ENCODE peak calls at places on chromosomes 5 and 9, in four cellular contexts. P, B, O and S are unnamed samples.

GRCh38 chr5:108801776-108802175 is 54.1 kb downstream of the FER start:
- DNase-seq in P (no peak), B (no peak), O (peak), S (peak)

GRCh38 chr5:32754251-32754650 is 43.1 kb downstream of the NPR3 start:
- DNase-seq in P (no peak), B (no peak), O (no peak), S (peak)

GRCh38 chr5:150263801-150264621 is 25.6 kb downstream of the CAMK2A start:
- DNase-seq in P (no peak), B (no peak), O (peak), S (peak)

GRCh38 chr9:125674981-125675973 is 31.7 kb downstream of the MAPKAP1 start:
- DNase-seq in P (peak), B (no peak), O (peak), S (peak)

GRCh38 chr5:149603210-149603609 is 21.9 kb downstream of the ARHGEF37 start:
- DNase-seq in P (no peak), B (no peak), O (no peak), S (no peak)

GRCh38 chr9:133104718-133105460 is 16.2 kb downstream of the RALGDS start:
- DNase-seq in P (no peak), B (no peak), O (no peak), S (no peak)

GRCh38 chr9:113221800-113222481 is 597 bp downstream of the SLC31A1 start:
- DNase-seq in P (peak), B (no peak), O (no peak), S (no peak)

GRCh38 chr9:136762915-136763648 is 1.2 kb downstream of the LCN15 start:
- DNase-seq in P (peak), B (peak), O (peak), S (peak)

GRCh38 chr9:38091310-38092199 is 22.5 kb upstream of the SHB start:
- DNase-seq in P (peak), B (no peak), O (no peak), S (no peak)

GRCh38 chr5:97764700-97765099 is 581.7 kb upstream of the RIOK2 start:
- DNase-seq in P (no peak), B (no peak), O (peak), S (peak)

GRCh38 chr9:17470015-17470414 is 108.9 kb upstream of the SH3GL2 start:
- DNase-seq in P (no peak), B (no peak), O (no peak), S (no peak)

GRCh38 chr5:172820046-172820767 is 13.8 kb upstream of the ERGIC1 start:
- DNase-seq in P (no peak), B (no peak), O (peak), S (peak)

GRCh38 chr5:137036630-137037029 is 462.5 kb downstream of the SPOCK1 start:
- DNase-seq in P (peak), B (peak), O (no peak), S (no peak)

GRCh38 chr5:179435181-179435580 is 89.9 kb upstream of the ADAMTS2 start:
- DNase-seq in P (no peak), B (no peak), O (no peak), S (no peak)

GRCh38 chr9:86800681-86801080 is 146.6 kb downstream of the GAS1 start:
- DNase-seq in P (no peak), B (no peak), O (no peak), S (no peak)

GRCh38 chr5:142748568-142749249 is 21.5 kb upstream of the ARHGAP26 start:
- DNase-seq in P (peak), B (peak), O (no peak), S (no peak)

GRCh38 chr5:428219-428618 is 14.8 kb upstream of the EXOC3 start:
- DNase-seq in P (no peak), B (no peak), O (no peak), S (no peak)

GRCh38 chr9:9790216-9790872 is 822.5 kb downstream of the PTPRD start:
- DNase-seq in P (peak), B (peak), O (peak), S (peak)

GRCh38 chr9:82961504-82962125 is 101.3 kb downstream of the RASEF start:
- DNase-seq in P (peak), B (peak), O (peak), S (peak)

GRCh38 chr9:81431662-81432061 is 257.7 kb downstream of the TLE1 start:
- DNase-seq in P (no peak), B (no peak), O (peak), S (peak)

GRCh38 chr9:92404437-92404836 is at the start of gene OGN:
- DNase-seq in P (no peak), B (no peak), O (peak), S (peak)

GRCh38 chr9:14180077-14180941 is 133.6 kb downstream of the NFIB start:
- DNase-seq in P (no peak), B (no peak), O (no peak), S (no peak)
- H3K4me2 ChIP-seq in P (no peak), B (no peak), O (peak), S (peak)

GRCh38 chr5:95043234-95043633 is 241.7 kb downstream of the MCTP1 start:
- DNase-seq in P (peak), B (no peak), O (no peak), S (no peak)
- H3K4me2 ChIP-seq in P (no peak), B (no peak), O (no peak), S (no peak)

GRCh38 chr9:94785211-94786169 is 59.0 kb downstream of the AOPEP start:
- DNase-seq in P (no peak), B (no peak), O (no peak), S (no peak)

GRCh38 chr9:94783121-94783664 is 56.7 kb downstream of the AOPEP start:
- DNase-seq in P (peak), B (peak), O (peak), S (peak)

GRCh38 chr9:94782367-94783120 is 56.0 kb downstream of the AOPEP start:
- DNase-seq in P (no peak), B (no peak), O (peak), S (peak)

GRCh38 chr9:94786586-94786985 is 60.1 kb downstream of the AOPEP start:
- DNase-seq in P (no peak), B (no peak), O (no peak), S (no peak)

DNA sequence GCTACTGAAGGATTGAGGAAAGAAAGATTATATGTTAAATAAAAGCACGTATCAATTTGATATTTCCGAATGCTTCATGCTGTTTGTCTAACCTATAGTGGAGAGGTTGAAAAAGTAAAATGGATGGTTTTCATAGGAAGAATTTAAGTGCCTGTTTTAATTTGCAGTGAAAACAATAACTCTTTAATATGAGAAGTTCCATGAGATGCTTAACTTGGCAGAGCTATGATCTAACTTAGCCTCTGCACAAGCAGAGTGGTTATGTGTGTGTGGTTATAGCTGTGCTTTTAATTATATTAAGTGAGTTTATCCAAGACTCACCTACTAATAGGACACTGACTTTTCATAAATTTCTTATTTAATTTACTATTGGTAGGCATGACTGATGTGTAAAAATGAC is 57.4 kb downstream of the AOPEP start:
- DNase-seq in P (no peak), B (no peak), O (no peak), S (no peak)
- H3K4me2 ChIP-seq in P (no peak), B (no peak), O (no peak), S (no peak)

GRCh38 chr5:93886917-93887361 is 145.5 kb upstream of the POU5F2 start:
- DNase-seq in P (no peak), B (no peak), O (peak), S (no peak)
- H3K4me2 ChIP-seq in P (no peak), B (no peak), O (peak), S (no peak)

DNA sequence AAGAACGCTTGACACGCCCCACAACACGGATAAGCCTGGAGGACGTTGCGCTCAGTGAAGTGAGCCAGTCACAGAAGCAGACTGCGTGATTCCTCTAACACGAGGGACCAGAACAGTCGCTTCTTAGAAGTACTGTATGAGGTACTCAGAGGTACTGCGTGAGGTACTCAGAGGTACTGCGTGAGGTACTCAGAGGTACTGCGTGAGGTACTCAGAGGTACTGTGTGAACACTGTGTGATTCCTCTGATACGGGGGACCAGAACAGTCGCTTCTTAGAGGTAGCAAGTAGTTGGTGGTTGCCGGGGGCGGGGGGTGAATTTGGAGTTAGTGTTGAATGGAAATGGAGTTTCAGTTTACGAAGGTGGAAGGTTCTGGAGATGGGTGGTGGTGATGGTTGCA is 5.8 kb downstream of the NDUFS6 start:
- DNase-seq in P (no peak), B (no peak), O (no peak), S (no peak)
- H3K4me2 ChIP-seq in P (no peak), B (no peak), O (no peak), S (no peak)

GRCh38 chr5:94313188-94313587 is 305.2 kb downstream of the KIAA0825 start:
- DNase-seq in P (no peak), B (no peak), O (no peak), S (no peak)

GRCh38 chr5:94314507-94315170 is 303.8 kb downstream of the KIAA0825 start:
- DNase-seq in P (no peak), B (peak), O (peak), S (no peak)

GRCh38 chr5:94316916-94317838 is 301.2 kb downstream of the KIAA0825 start:
- DNase-seq in P (no peak), B (no peak), O (peak), S (no peak)
- H3K4me2 ChIP-seq in P (no peak), B (no peak), O (peak), S (no peak)